ENCODE peak calls at places on chromosomes 16 and 17, in five cellular contexts. W is neuronal stem cell; J is AG04450; S is stimulated activated effector memory CD8-positive, alpha-beta T cell treated with anti-CD3 and anti-CD28 coated beads, Interleukin-12 subunit alpha, Interleukin-12 subunit beta, amount 100 ng/mL, for 72 hours; R is B cell. K is an unnamed sample.

GRCh38 chr17:27545562-27546229 is 85.3 kb upstream of the LGALS9 start:
- DNase-seq in W (no peak), J (no peak), S (no peak), R (no peak), K (no peak)

GRCh38 chr17:57900991-57901743 is 51.3 kb upstream of the MRPS23 start:
- DNase-seq in W (no peak), J (no peak), S (no peak), R (no peak), K (no peak)

GRCh38 chr17:77451894-77452852 is 311.4 kb downstream of the SEC14L1 start:
- DNase-seq in W (no peak), J (no peak), S (no peak), R (no peak), K (no peak)

GRCh38 chr17:56297142-56297541 is 143.9 kb downstream of the ANKFN1 start:
- DNase-seq in W (no peak), J (peak), S (no peak), R (no peak), K (no peak)

GRCh38 chr17:33814852-33815251 is 440.2 kb upstream of the CCL2 start:
- DNase-seq in W (no peak), J (no peak), S (no peak), R (no peak), K (no peak)

GRCh38 chr16:11205754-11206459 is 50.1 kb downstream of the SOCS1 start:
- DNase-seq in W (no peak), J (no peak), S (no peak), R (no peak), K (no peak)

GRCh38 chr17:47959825-47960655 is 2.4 kb upstream of the PRR15L start:
- DNase-seq in W (no peak), J (no peak), S (no peak), R (no peak), K (no peak)

GRCh38 chr16:89122322-89122831 is 28.7 kb downstream of the ACSF3 start:
- DNase-seq in W (no peak), J (no peak), S (no peak), R (peak), K (peak)

GRCh38 chr17:58364270-58364942 is 12.4 kb upstream of the SUPT4H1 start:
- DNase-seq in W (no peak), J (no peak), S (no peak), R (no peak), K (no peak)

GRCh38 chr17:43217614-43218087 is 6.0 kb downstream of the TMEM106A start:
- DNase-seq in W (no peak), J (no peak), S (no peak), R (no peak), K (no peak)

GRCh38 chr17:83195330-83196087 is 116.1 kb downstream of the METRNL start:
- DNase-seq in W (no peak), J (no peak), S (no peak), R (no peak), K (no peak)

K was measured in T-helper 9 cell.